ENCODE peak calls at places on chromosomes 7 and 10, in nine cellular contexts. X, G, B, J, W, C, Z, R and E are unnamed samples.

GRCh38 chr10:48477181-48477580 is 127.7 kb downstream of the ARHGAP22 start:
- DNase-seq in X (no peak), G (no peak), B (no peak), J (no peak), W (no peak), C (no peak), Z (no peak), R (no peak), E (no peak)

GRCh38 chr10:28095791-28096367 is 97.0 kb upstream of the ODAD2 start:
- DNase-seq in X (no peak), G (no peak), B (no peak), J (no peak), W (no peak), C (no peak), Z (no peak), R (no peak), E (no peak)

GRCh38 chr10:24650669-24651391 is 72.9 kb downstream of the ARHGAP21 start:
- DNase-seq in X (no peak), G (no peak), B (no peak), J (no peak), W (no peak), C (no peak), Z (no peak), R (no peak), E (no peak)

GRCh38 chr7:155296006-155296787 is 1.5 kb upstream of the INSIG1 start:
- DNase-seq in X (no peak), G (no peak), B (no peak), J (no peak), W (no peak), C (no peak), Z (no peak), R (no peak), E (no peak)

GRCh38 chr10:30270247-30270646 is 78.8 kb downstream of the MTPAP start:
- DNase-seq in X (no peak), G (no peak), B (no peak), J (no peak), W (no peak), C (no peak), Z (no peak), R (no peak), E (no peak)

GRCh38 chr7:13845601-13846000 is 143.9 kb downstream of the ETV1 start:
- DNase-seq in X (no peak), G (no peak), B (no peak), J (no peak), W (no peak), C (no peak), Z (no peak), R (no peak), E (no peak)

GRCh38 chr10:79273603-79274002 is 73.7 kb upstream of the PPIF start:
- DNase-seq in X (peak; percentile 69), G (no peak), B (no peak), J (no peak), W (no peak), C (no peak), Z (no peak), R (no peak), E (no peak)

GRCh38 chr10:106336874-106337273 is 827.6 kb downstream of the SORCS1 start:
- DNase-seq in X (no peak), G (no peak), B (no peak), J (no peak), W (no peak), C (no peak), Z (no peak), R (no peak), E (no peak)

GRCh38 chr7:31006864-31007263 is 43.1 kb downstream of the GHRHR start:
- DNase-seq in X (no peak), G (no peak), B (no peak), J (no peak), W (no peak), C (no peak), Z (no peak), R (no peak), E (no peak)

GRCh38 chr7:44308741-44309270 is 16.6 kb downstream of the CAMK2B start:
- DNase-seq in X (peak; percentile 58), G (no peak), B (no peak), J (no peak), W (no peak), C (no peak), Z (no peak), R (peak; percentile 15), E (no peak)

GRCh38 chr7:126776506-126776905 is 476.2 kb downstream of the GRM8 start:
- DNase-seq in X (no peak), G (no peak), B (no peak), J (no peak), W (no peak), C (no peak), Z (no peak), R (no peak), E (no peak)

GRCh38 chr7:34225193-34225592 is 319.9 kb downstream of the BMPER start:
- DNase-seq in X (no peak), G (no peak), B (no peak), J (no peak), W (no peak), C (no peak), Z (no peak), R (no peak), E (no peak)

GRCh38 chr7:5206686-5207085 is 16.7 kb downstream of the WIPI2 start:
- DNase-seq in X (no peak), G (no peak), B (no peak), J (no peak), W (no peak), C (no peak), Z (no peak), R (no peak), E (no peak)

GRCh38 chr7:76430836-76431235 is 6.1 kb downstream of the ZP3 start:
- DNase-seq in X (no peak), G (no peak), B (no peak), J (no peak), W (no peak), C (no peak), Z (no peak), R (no peak), E (peak; percentile 41)

GRCh38 chr7:13416071-13416470 is 573.4 kb downstream of the ETV1 start:
- DNase-seq in X (no peak), G (no peak), B (no peak), J (no peak), W (no peak), C (no peak), Z (no peak), R (no peak), E (no peak)

GRCh38 chr7:69402696-69403095 is 195.6 kb upstream of the AUTS2 start:
- DNase-seq in X (no peak), G (peak; percentile 17), B (no peak), J (no peak), W (no peak), C (no peak), Z (no peak), R (no peak), E (no peak)

GRCh38 chr10:81875680-81876252 is 772 bp downstream of the NRG3 start:
- DNase-seq in X (no peak), G (no peak), B (no peak), J (no peak), W (no peak), C (no peak), Z (no peak), R (peak; percentile 30), E (no peak)

GRCh38 chr7:133796778-133797177 is 330.4 kb upstream of the LRGUK start:
- DNase-seq in X (no peak), G (peak; percentile 50), B (no peak), J (no peak), W (no peak), C (no peak), Z (no peak), R (peak; percentile 71), E (no peak)

GRCh38 chr7:2405601-2406345 is 2.4 kb downstream of the CHST12 start:
- DNase-seq in X (no peak), G (no peak), B (no peak), J (no peak), W (peak; percentile 87), C (no peak), Z (no peak), R (no peak), E (no peak)